ENCODE peak calls at places on chromosome 22, in five cellular contexts. H is GOT3, L is putamen, R is SW480, G is adipocyte. D is an unnamed sample.

GRCh38 chr22:18057568-18058209 is 20.1 kb upstream of the PEX26 start:
- DNase-seq in H (no peak), L (peak), R (peak), G (peak), D (no peak)

GRCh38 chr22:49575703-49576081 is 252.0 kb downstream of the BRD1 start:
- DNase-seq in H (no peak), L (no peak), R (no peak), G (no peak), D (no peak)

GRCh38 chr22:31044262-31044861 is 36.8 kb upstream of the SMTN start:
- DNase-seq in H (no peak), L (peak), R (no peak), G (no peak), D (no peak)

GRCh38 chr22:44395116-44396005 is 82.6 kb upstream of the SHISAL1 start:
- DNase-seq in H (no peak), L (no peak), R (no peak), G (no peak), D (no peak)

GRCh38 chr22:38317995-38318715 is 922 bp upstream of the CSNK1E start:
- DNase-seq in H (peak), L (no peak), R (peak), G (peak), D (no peak)

GRCh38 chr22:32533265-32534068 is 58.9 kb downstream of the FBXO7 start:
- DNase-seq in H (no peak), L (no peak), R (peak), G (peak), D (no peak)

GRCh38 chr22:40363059-40363458 is 7.3 kb upstream of the SGSM3 start:
- DNase-seq in H (no peak), L (peak), R (no peak), G (peak), D (no peak)

GRCh38 chr22:47036352-47036751 is 273.9 kb downstream of the TBC1D22A start:
- DNase-seq in H (no peak), L (no peak), R (no peak), G (no peak), D (no peak)

GRCh38 chr22:19448739-19449421 is 1.4 kb upstream of the C22orf39 start:
- DNase-seq in H (no peak), L (no peak), R (no peak), G (no peak), D (no peak)

GRCh38 chr22:38299001-38299651 is 18.1 kb downstream of the CSNK1E start:
- DNase-seq in H (no peak), L (no peak), R (no peak), G (no peak), D (peak)

GRCh38 chr22:36323182-36323854 is 64.4 kb downstream of the MYH9 start:
- DNase-seq in H (no peak), L (no peak), R (no peak), G (no peak), D (no peak)

GRCh38 chr22:43993072-43993760 is 30.9 kb upstream of the PARVB start:
- DNase-seq in H (no peak), L (no peak), R (peak), G (peak), D (no peak)

GRCh38 chr22:28207281-28208030 is 288.4 kb upstream of the PITPNB start:
- DNase-seq in H (no peak), L (no peak), R (no peak), G (peak), D (no peak)

GRCh38 chr22:46012182-46012880 is 35.4 kb upstream of the WNT7B start:
- DNase-seq in H (no peak), L (no peak), R (no peak), G (no peak), D (no peak)

GRCh38 chr22:45007946-45008852 is 1.6 kb downstream of the PHF21B start:
- DNase-seq in H (no peak), L (no peak), R (no peak), G (peak), D (no peak)

GRCh38 chr22:25448435-25449051 is 115.9 kb upstream of the GRK3 start:
- DNase-seq in H (no peak), L (no peak), R (no peak), G (peak), D (no peak)

GRCh38 chr22:46330426-46330825 is 5.1 kb upstream of the TRMU start:
- DNase-seq in H (no peak), L (no peak), R (no peak), G (no peak), D (no peak)

GRCh38 chr22:19568337-19569311 is 44.4 kb upstream of the CLDN5 start:
- DNase-seq in H (no peak), L (no peak), R (no peak), G (peak), D (no peak)

GRCh38 chr22:45496451-45496941 is 6.2 kb upstream of the FBLN1 start:
- DNase-seq in H (no peak), L (no peak), R (peak), G (no peak), D (no peak)

GRCh38 chr22:43014062-43014875 is 680 bp downstream of the PACSIN2 start:
- DNase-seq in H (no peak), L (no peak), R (no peak), G (peak), D (no peak)

GRCh38 chr22:27534720-27535125 is 266.8 kb downstream of the MN1 start:
- DNase-seq in H (no peak), L (no peak), R (no peak), G (peak), D (no peak)

GRCh38 chr22:23270212-23270733 is 90.0 kb downstream of the BCR start:
- DNase-seq in H (no peak), L (peak), R (no peak), G (no peak), D (no peak)

GRCh38 chr22:38312261-38312800 is 4.9 kb downstream of the CSNK1E start:
- DNase-seq in H (no peak), L (no peak), R (no peak), G (peak), D (no peak)

GRCh38 chr22:47631571-47632102 is 869.2 kb downstream of the TBC1D22A start:
- DNase-seq in H (no peak), L (no peak), R (no peak), G (no peak), D (no peak)

GRCh38 chr22:50146440-50147228 is 23.9 kb upstream of the PANX2 start:
- DNase-seq in H (peak), L (peak), R (peak), G (peak), D (peak)

GRCh38 chr22:49532831-49533802 is 294.6 kb downstream of the BRD1 start:
- DNase-seq in H (no peak), L (no peak), R (no peak), G (no peak), D (no peak)

GRCh38 chr22:11627798-11628650 is 3900.0 kb upstream of the OR11H1 start:
- DNase-seq in H (no peak), L (no peak), R (no peak), G (no peak), D (no peak)

GRCh38 chr22:50089231-50090140 is at the start of gene MOV10L1:
- DNase-seq in H (no peak), L (no peak), R (no peak), G (peak), D (no peak)

GRCh38 chr22:46911341-46911740 is 148.9 kb downstream of the TBC1D22A start:
- DNase-seq in H (no peak), L (no peak), R (no peak), G (no peak), D (no peak)

GRCh38 chr22:41908409-41909289 is 6.2 kb downstream of the SHISA8 start:
- DNase-seq in H (no peak), L (no peak), R (peak), G (no peak), D (no peak)

GRCh38 chr22:42742940-42743339 is 22.3 kb upstream of the A4GALT start:
- DNase-seq in H (no peak), L (no peak), R (no peak), G (no peak), D (no peak)

GRCh38 chr22:26529345-26529744 is 17.1 kb upstream of the TFIP11 start:
- DNase-seq in H (no peak), L (no peak), R (no peak), G (peak), D (no peak)

GRCh38 chr22:37258005-37258790 is 14.1 kb upstream of the RAC2 start:
- DNase-seq in H (no peak), L (no peak), R (no peak), G (no peak), D (no peak)

GRCh38 chr22:30667092-30667485 is 586 bp downstream of the DUSP18 start:
- DNase-seq in H (no peak), L (no peak), R (peak), G (peak), D (no peak)

GRCh38 chr22:41178425-41178975 is 26.6 kb upstream of the L3MBTL2 start:
- DNase-seq in H (no peak), L (peak), R (no peak), G (no peak), D (peak)

GRCh38 chr22:45235101-45235777 is 5.5 kb downstream of the KIAA0930 start:
- DNase-seq in H (no peak), L (no peak), R (no peak), G (no peak), D (no peak)

GRCh38 chr22:27512283-27512761 is 289.2 kb downstream of the MN1 start:
- DNase-seq in H (no peak), L (no peak), R (no peak), G (peak), D (no peak)